ENCODE peak calls at places on chromosome 18, in four cellular contexts. X is SK-N-SH, U is cardiac muscle cell, Z is AG04450. I is an unnamed sample.

GRCh38 chr18:3982541-3982940 is 472.6 kb downstream of the DLGAP1 start:
- DNase-seq in X (no peak), U (no peak), Z (peak; percentile 29), I (no peak)

GRCh38 chr18:9117980-9118841 is 15.7 kb downstream of the NDUFV2 start:
- DNase-seq in X (no peak), U (peak; percentile 54), Z (no peak), I (no peak)

GRCh38 chr18:23183356-23184150 is 48.3 kb downstream of the CABLES1 start:
- DNase-seq in X (no peak), U (peak; percentile 25), Z (peak; percentile 63), I (no peak)

GRCh38 chr18:32552421-32553030 is 81.8 kb upstream of the GAREM1 start:
- DNase-seq in X (peak; percentile 51), U (peak; percentile 75), Z (peak; percentile 41), I (peak; percentile 53)

GRCh38 chr18:45227004-45227403 is 388.3 kb upstream of the SLC14A2 start:
- DNase-seq in X (no peak), U (no peak), Z (no peak), I (no peak)

GRCh38 chr18:52288403-52289004 is 51.5 kb upstream of the DCC start:
- DNase-seq in X (peak; percentile 28), U (peak; percentile 3), Z (no peak), I (no peak)

GRCh38 chr18:31646332-31646822 is 38.0 kb downstream of the B4GALT6 start:
- DNase-seq in X (no peak), U (no peak), Z (no peak), I (no peak)

GRCh38 chr18:53426656-53427055 is 797.8 kb downstream of the MBD2 start:
- DNase-seq in X (no peak), U (no peak), Z (no peak), I (no peak)

GRCh38 chr18:23627325-23627724 is 35.4 kb downstream of the ANKRD29 start:
- DNase-seq in X (no peak), U (peak; percentile 76), Z (no peak), I (no peak)

GRCh38 chr18:8080092-8080491 is 513.0 kb downstream of the PTPRM start:
- DNase-seq in X (no peak), U (no peak), Z (no peak), I (no peak)

GRCh38 chr18:8081872-8082553 is 514.9 kb downstream of the PTPRM start:
- DNase-seq in X (no peak), U (no peak), Z (no peak), I (no peak)

GRCh38 chr18:8088626-8089025 is 520.6 kb upstream of the RAB12 start:
- DNase-seq in X (no peak), U (no peak), Z (no peak), I (no peak)

GRCh38 chr18:8081267-8081666 is 514.2 kb downstream of the PTPRM start:
- DNase-seq in X (no peak), U (no peak), Z (no peak), I (no peak)

GRCh38 chr18:8084160-8084559 is 517.0 kb downstream of the PTPRM start:
- DNase-seq in X (peak; percentile 38), U (peak; percentile 66), Z (peak; percentile 6), I (no peak)
- TF ChIP-seq CTCF in X (peak; percentile 60), U (peak; percentile 71), Z (peak; percentile 68), I (no peak)

GRCh38 chr18:55404136-55404810 is 183.7 kb downstream of the TCF4 start:
- DNase-seq in X (no peak), U (no peak), Z (no peak), I (no peak)
- H3K27ac ChIP-seq in X (peak overlapping the region; percentile 99), U (no peak overlapping the region), Z (no peak overlapping the region), I (no peak overlapping the region)

DNA sequence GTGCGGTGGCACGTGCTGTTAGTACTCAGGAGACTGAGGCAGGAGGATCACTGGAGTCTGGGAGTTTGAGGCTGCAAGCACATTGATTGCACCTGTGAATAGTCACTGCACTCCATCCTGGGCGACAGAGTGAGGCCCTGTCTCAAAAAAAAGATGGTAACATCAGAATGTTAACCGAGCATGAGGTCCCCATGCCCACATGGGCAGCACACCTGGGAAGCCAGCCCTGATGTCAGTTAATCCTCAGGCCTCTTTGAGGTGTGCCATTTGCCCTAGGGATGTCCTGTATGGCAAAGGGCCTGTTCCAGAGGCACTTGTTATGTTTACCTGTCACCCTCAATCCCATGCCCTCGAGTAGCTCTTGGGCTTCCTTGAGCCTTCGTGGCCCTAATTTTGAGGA is 16.6 kb downstream of the RBFA start:
- DNase-seq in X (no peak), U (no peak), Z (no peak), I (no peak)
- H3K9me3 ChIP-seq in X (peaks cover 3% of the 10 kb centered on the region), U (no peaks in the 10 kb centered on the region), Z (peaks cover 14% of the 10 kb centered on the region), I (peaks cover 39% of the 10 kb centered on the region)

GRCh38 chr18:74669136-74669798 is 71.6 kb downstream of the ZNF407 start:
- DNase-seq in X (no peak), U (no peak), Z (no peak), I (no peak)
- TF ChIP-seq CTCF in X (no peak), U (no peak), Z (no peak), I (no peak)

DNA sequence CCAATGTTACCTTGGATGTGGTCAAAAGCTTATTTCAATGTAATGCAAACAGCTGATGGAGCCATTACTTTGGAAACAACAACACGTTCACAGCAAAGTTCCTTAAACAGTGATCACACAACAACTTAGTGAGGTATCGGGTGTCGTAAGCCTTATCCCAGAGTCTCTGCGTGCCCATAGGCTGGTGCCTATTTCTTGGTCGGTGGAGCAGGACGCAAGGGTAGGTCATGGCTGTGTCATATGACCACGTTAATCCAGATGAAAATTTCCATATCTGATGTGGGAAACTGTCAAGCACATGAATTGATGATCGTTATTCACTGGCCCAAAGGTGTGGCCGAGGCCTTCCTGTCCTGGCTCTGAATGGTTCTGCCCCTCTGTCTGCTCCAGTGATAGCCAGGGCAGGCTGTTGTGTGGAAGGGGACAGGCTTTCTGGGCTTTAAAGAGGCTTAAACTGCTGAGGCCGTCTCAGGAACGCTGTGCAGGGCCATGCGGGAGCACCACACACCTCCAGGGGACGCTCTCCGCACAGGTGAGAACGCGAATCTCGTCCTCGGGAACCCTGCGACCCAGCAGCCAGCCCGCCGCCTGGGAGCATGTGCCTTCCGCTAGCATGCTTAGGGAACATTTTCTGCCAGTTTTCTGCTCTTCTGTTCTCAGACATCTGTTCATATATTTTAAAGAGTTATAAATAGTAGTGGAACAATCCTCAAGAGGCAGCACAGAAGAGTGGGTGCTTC is 90.6 kb downstream of the KCTD1 start:
- DNase-seq in X (no peak), U (no peak), Z (no peak), I (no peak)
- H3K27ac ChIP-seq in X (no peak overlapping the region), U (no peak overlapping the region), Z (no peak overlapping the region), I (no peak overlapping the region)

GRCh38 chr18:59620381-59620780 is 76.8 kb downstream of the CCBE1 start:
- DNase-seq in X (no peak), U (no peak), Z (no peak), I (no peak)

GRCh38 chr18:59624384-59624760 is 72.9 kb downstream of the CCBE1 start:
- DNase-seq in X (no peak), U (no peak), Z (no peak), I (no peak)

GRCh38 chr18:59621027-59621426 is 76.2 kb downstream of the CCBE1 start:
- DNase-seq in X (no peak), U (no peak), Z (no peak), I (no peak)

GRCh38 chr18:59627414-59627813 is 69.8 kb downstream of the CCBE1 start:
- DNase-seq in X (no peak), U (no peak), Z (no peak), I (no peak)

GRCh38 chr18:59623456-59624383 is 73.5 kb downstream of the CCBE1 start:
- DNase-seq in X (no peak), U (peak; percentile 84), Z (no peak), I (no peak)
- H3K9me3 ChIP-seq in X (no peaks in the 10 kb centered on the region), U (no peaks in the 10 kb centered on the region), Z (no peaks in the 10 kb centered on the region), I (no peaks in the 10 kb centered on the region)

GRCh38 chr18:50107468-50107867 is 87.5 kb downstream of the MYO5B start:
- DNase-seq in X (no peak), U (no peak), Z (no peak), I (no peak)

GRCh38 chr18:50115095-50115494 is 79.9 kb downstream of the MYO5B start:
- DNase-seq in X (no peak), U (peak; percentile 52), Z (no peak), I (no peak)

GRCh38 chr18:50113726-50114125 is 81.2 kb downstream of the MYO5B start:
- DNase-seq in X (no peak), U (no peak), Z (no peak), I (no peak)

GRCh38 chr18:50114448-50114847 is 80.5 kb downstream of the MYO5B start:
- DNase-seq in X (no peak), U (no peak), Z (no peak), I (no peak)

GRCh38 chr18:50111398-50111797 is 83.5 kb downstream of the MYO5B start:
- DNase-seq in X (no peak), U (no peak), Z (no peak), I (no peak)
- TF ChIP-seq CTCF in X (no peak), U (no peak), Z (no peak), I (no peak)

DNA sequence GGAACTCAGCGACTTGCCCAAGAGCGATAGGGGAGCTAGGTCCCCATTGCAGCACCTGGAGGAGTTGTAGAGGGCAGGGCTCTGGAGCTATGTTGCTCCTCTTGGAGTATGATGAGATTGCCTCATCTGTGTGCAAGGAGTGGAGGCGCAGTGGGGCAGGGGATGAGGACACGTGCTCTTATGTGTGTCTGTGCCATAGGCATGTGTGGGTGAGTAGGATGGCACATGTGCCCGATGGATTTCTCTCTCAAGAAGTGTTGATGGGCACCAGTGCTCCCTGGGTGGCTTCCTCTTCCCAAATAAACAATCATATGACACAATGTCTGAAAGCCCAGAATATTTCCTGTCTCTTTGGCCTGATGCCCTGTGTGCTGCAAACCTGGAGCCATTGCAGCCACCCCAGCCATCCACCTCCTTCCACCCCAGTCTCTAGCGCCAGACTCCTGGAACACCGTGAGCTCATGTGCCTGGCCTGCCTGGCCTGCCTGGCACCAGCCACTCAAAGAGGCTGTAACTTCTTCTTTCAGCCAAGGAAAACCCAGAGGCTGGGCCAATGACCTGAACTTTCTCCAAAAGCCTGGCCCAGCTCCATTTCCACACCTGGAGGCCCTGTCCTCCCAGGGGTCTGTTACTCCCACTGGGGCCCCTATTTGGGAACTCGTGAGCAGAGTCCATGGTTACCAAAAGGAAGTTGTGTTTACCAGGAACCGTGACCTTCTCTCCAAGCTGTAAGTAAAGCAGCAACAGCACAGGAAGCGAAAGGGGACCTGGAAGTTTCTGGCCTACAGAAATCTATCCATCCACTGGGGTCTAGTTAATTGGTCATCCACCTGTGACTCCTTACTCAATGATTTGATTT is 9.5 kb upstream of the ZBTB7C start:
- DNase-seq in X (no peak), U (no peak), Z (no peak), I (no peak)
- H3K27ac ChIP-seq in X (no peak overlapping the region), U (no peak overlapping the region), Z (no peak overlapping the region), I (no peak overlapping the region)

GRCh38 chr18:56168049-56168781 is 470.2 kb downstream of the TXNL1 start:
- DNase-seq in X (no peak), U (peak; percentile 59), Z (peak; percentile 70), I (no peak)

GRCh38 chr18:56172527-56172926 is 465.9 kb downstream of the TXNL1 start:
- DNase-seq in X (no peak), U (no peak), Z (no peak), I (no peak)

GRCh38 chr18:56173542-56174220 is 464.7 kb downstream of the TXNL1 start:
- DNase-seq in X (no peak), U (no peak), Z (peak; percentile 7), I (no peak)

GRCh38 chr18:56175309-56175708 is 463.1 kb downstream of the TXNL1 start:
- DNase-seq in X (no peak), U (peak; percentile 10), Z (no peak), I (no peak)

DNA sequence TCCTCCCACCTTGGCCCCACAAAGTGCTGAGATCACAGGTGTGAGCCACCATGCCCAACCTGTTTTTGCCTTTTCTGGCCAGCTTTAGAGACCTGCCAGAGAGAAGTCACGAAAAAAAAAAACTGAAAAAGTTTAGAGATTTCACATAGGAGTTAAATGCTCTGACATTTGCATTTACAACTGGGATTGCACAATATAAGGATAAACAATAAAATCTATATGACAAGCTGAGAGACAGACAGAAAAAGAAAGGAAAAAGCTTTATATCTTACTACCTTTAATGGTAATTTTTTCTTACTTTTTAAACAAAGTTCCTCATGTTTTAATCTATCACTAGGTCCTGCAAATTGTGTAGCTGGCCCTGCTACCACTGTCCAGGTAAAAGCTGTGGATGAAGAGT is 466.5 kb downstream of the TXNL1 start:
- DNase-seq in X (no peak), U (no peak), Z (no peak), I (no peak)
- H3K9me3 ChIP-seq in X (no peaks in the 10 kb centered on the region), U (no peaks in the 10 kb centered on the region), Z (peaks cover 3% of the 10 kb centered on the region), I (no peaks in the 10 kb centered on the region)